ENCODE peak calls at places on chromosomes 2 and 18, in seven cellular contexts. F, L, G, Z, T, R and C are unnamed samples.

GRCh38 chr2:23789012-23789411 is 137.9 kb downstream of the ATAD2B start:
- DNase-seq in R (no peak), T (no peak), G (no peak), F (no peak), Z (no peak), L (no peak), C (no peak)

GRCh38 chr2:37788602-37789209 is 117.3 kb upstream of the CDC42EP3 start:
- DNase-seq in R (no peak), T (no peak), L (no peak), F (no peak), G (no peak), Z (no peak), C (no peak)

GRCh38 chr18:26804474-26804873 is 61.0 kb downstream of the AQP4 start:
- DNase-seq in Z (no peak), R (no peak), T (peak; percentile 32), F (peak; percentile 33), G (no peak), L (peak; percentile 30), C (no peak)

GRCh38 chr18:48541026-48541746 is 2.4 kb downstream of the CTIF start:
- DNase-seq in F (peak; percentile 78), L (peak; percentile 77), R (peak; percentile 21), T (peak; percentile 74), G (peak; percentile 53), Z (peak; percentile 89), C (no peak)

GRCh38 chr2:71922091-71922490 is 225.6 kb downstream of the CYP26B1 start:
- DNase-seq in F (no peak), R (no peak), T (no peak), L (no peak), G (no peak), Z (no peak), C (no peak)

GRCh38 chr2:227853204-227853629 is 18.2 kb upstream of the DAW1 start:
- DNase-seq in T (no peak), F (no peak), L (peak; percentile 90), Z (no peak), R (no peak), G (no peak), C (no peak)

GRCh38 chr2:228720895-228721294 is 539.4 kb upstream of the SPHKAP start:
- DNase-seq in G (no peak), T (no peak), R (no peak), Z (no peak), L (no peak), F (no peak), C (no peak)

GRCh38 chr2:64534363-64534762 is 10.2 kb downstream of the AFTPH start:
- DNase-seq in R (no peak), T (no peak), Z (no peak), G (no peak), F (no peak), L (no peak), C (no peak)

GRCh38 chr2:238287702-238288649 is at the start of gene PER2:
- DNase-seq in L (peak; percentile 55), G (peak; percentile 47), Z (no peak), R (peak; percentile 26), F (peak; percentile 75), T (peak; percentile 63), C (peak; percentile 43)

GRCh38 chr2:200624660-200625059 is 38.8 kb downstream of the AOX1 start:
- DNase-seq in R (no peak), Z (no peak), L (no peak), T (no peak), G (no peak), F (no peak), C (no peak)

GRCh38 chr2:199458017-199458805 is 472 bp upstream of the SATB2 start:
- DNase-seq in Z (no peak), F (peak; percentile 34), G (peak; percentile 62), R (no peak), T (no peak), L (no peak), C (peak; percentile 22)

GRCh38 chr2:20549144-20549543 is 101.8 kb downstream of the HS1BP3 start:
- DNase-seq in Z (no peak), G (no peak), F (no peak), L (no peak), T (no peak), R (no peak), C (no peak)

GRCh38 chr2:74857215-74857614 is 23.3 kb downstream of the HK2 start:
- DNase-seq in L (no peak), R (no peak), G (no peak), Z (no peak), F (no peak), T (no peak), C (no peak)

GRCh38 chr18:35289293-35290069 is 548 bp downstream of the ZSCAN30 start:
- DNase-seq in T (peak; percentile 32), F (peak; percentile 60), R (peak; percentile 41), Z (no peak), G (peak; percentile 44), L (peak; percentile 72), C (no peak)

GRCh38 chr2:70895249-70895648 is 40.5 kb upstream of the ATP6V1B1 start:
- DNase-seq in F (no peak), R (no peak), L (no peak), T (peak; percentile 11), G (peak; percentile 1), Z (no peak), C (no peak)

GRCh38 chr18:64100136-64100922 is 48.6 kb downstream of the LINC00305 start:
- DNase-seq in L (peak; percentile 30), R (no peak), T (no peak), Z (no peak), F (no peak), G (no peak), C (no peak)

GRCh38 chr2:67037655-67038054 is 359.5 kb upstream of the ETAA1 start:
- DNase-seq in F (peak; percentile 83), R (no peak), Z (no peak), T (peak; percentile 35), L (no peak), G (no peak), C (no peak)

GRCh38 chr2:109374548-109375130 is 239.1 kb downstream of the SEPTIN10 start:
- DNase-seq in L (no peak), F (no peak), R (peak; percentile 9), T (peak; percentile 25), G (no peak), Z (peak; percentile 76), C (no peak)

GRCh38 chr2:143128681-143129580 is at the start of gene ARHGAP15:
- DNase-seq in T (peak; percentile 27), R (peak; percentile 78), L (peak; percentile 12), Z (no peak), G (peak; percentile 3), F (no peak), C (no peak)

GRCh38 chr18:43805646-43806194 is 528.4 kb upstream of the SYT4 start:
- DNase-seq in F (no peak), R (no peak), T (no peak), L (peak; percentile 64), G (no peak), Z (no peak), C (no peak)

GRCh38 chr2:224163573-224164307 is 124.7 kb upstream of the SERPINE2 start:
- DNase-seq in T (no peak), R (no peak), F (no peak), L (no peak), G (no peak), Z (no peak), C (no peak)

GRCh38 chr18:63757541-63757940 is 17.7 kb upstream of the SERPINB7 start:
- DNase-seq in F (no peak), T (no peak), G (no peak), R (no peak), L (no peak), Z (no peak), C (no peak)

GRCh38 chr2:236852100-236852976 is 233.4 kb upstream of the COPS8 start:
- DNase-seq in R (no peak), L (no peak), Z (no peak), T (no peak), F (peak; percentile 58), G (no peak), C (no peak)

GRCh38 chr18:63439334-63439733 is 17.1 kb upstream of the VPS4B start:
- DNase-seq in G (peak; percentile 52), R (peak; percentile 34), Z (no peak), T (peak; percentile 39), F (peak; percentile 62), L (peak; percentile 37), C (peak; percentile 70)

GRCh38 chr2:230325316-230326243 is 1.4 kb upstream of the SP140L start:
- DNase-seq in R (no peak), F (no peak), L (no peak), Z (no peak), T (no peak), G (no peak), C (no peak)

GRCh38 chr2:230324503-230324902 is 2.5 kb upstream of the SP140L start:
- DNase-seq in F (no peak), T (no peak), G (no peak), R (no peak), L (peak; percentile 30), Z (no peak), C (no peak)

GRCh38 chr2:230327418-230328154 is 593 bp downstream of the SP140L start:
- DNase-seq in Z (no peak), R (no peak), G (no peak), F (no peak), T (no peak), L (peak; percentile 16), C (no peak)

GRCh38 chr2:230328155-230328458 is 1.1 kb downstream of the SP140L start:
- DNase-seq in T (no peak), F (no peak), G (no peak), Z (no peak), L (no peak), R (no peak), C (no peak)

GRCh38 chr2:230326453-230327417 is at the start of gene SP140L:
- DNase-seq in Z (no peak), L (peak; percentile 65), T (peak; percentile 77), R (peak; percentile 84), G (peak; percentile 54), F (peak; percentile 67), C (peak; percentile 49)
- TF ChIP-seq POLR2A in Z (no peak), L (no peak), T (no peak), R (peak; percentile 55), G (peak; percentile 65), F (peak; percentile 57), C (no peak)

GRCh38 chr18:5059540-5060032 is 137.5 kb downstream of the AKAIN1 start:
- DNase-seq in Z (no peak), T (no peak), R (no peak), L (no peak), G (no peak), F (no peak), C (no peak)
- TF ChIP-seq POLR2A in Z (no peak), T (no peak), R (no peak), L (no peak), G (no peak), F (no peak), C (no peak)

GRCh38 chr2:191846787-191847620 is at the start of gene CAVIN2:
- DNase-seq in G (peak; percentile 48), Z (peak; percentile 79), R (no peak), T (peak; percentile 70), F (peak; percentile 55), L (peak; percentile 84), C (no peak)
- TF ChIP-seq POLR2A in G (peak; percentile 46), Z (peak; percentile 34), R (no peak), T (no peak), F (peak; percentile 50), L (peak; percentile 85), C (no peak)

DNA sequence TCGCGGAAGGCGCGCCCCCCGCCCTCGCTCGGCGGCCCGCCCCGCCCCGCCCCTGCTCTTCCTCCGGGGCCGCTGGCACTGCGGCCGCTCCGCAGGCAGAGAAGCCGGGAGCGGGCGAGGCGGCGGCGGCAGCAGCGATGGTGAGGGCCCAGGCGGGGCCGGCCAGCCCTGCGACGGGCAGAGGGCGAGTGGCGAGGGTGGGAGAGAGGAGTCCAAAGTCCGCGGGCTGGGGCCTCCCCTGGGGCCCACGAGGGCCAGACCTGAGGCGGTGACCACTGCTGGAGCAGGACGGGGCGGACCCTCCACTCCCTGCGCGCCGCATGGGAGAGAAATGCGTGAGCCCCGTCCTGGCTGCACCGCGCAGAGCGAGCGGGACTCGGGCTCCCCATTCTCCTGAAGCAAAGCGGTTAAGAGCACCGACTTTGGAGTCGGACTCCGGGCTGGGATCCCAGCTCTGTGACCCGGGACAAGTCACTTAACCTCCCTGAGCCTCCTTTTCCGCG is at the start of gene VAMP5:
- DNase-seq in T (peak; percentile 53), R (no peak), F (peak; percentile 47), Z (no peak), G (no peak), L (no peak), C (no peak)
- TF ChIP-seq POLR2A in T (no peak), R (peak; percentile 19), F (no peak), Z (no peak), G (no peak), L (peak; percentile 20), C (no peak)